ENCODE peak calls at places on chromosome 14, in six cellular contexts. E is GM03348, Y is heart right ventricle, Q is HS-5, I is A549, U is germinal center. C is an unnamed sample.

GRCh38 chr14:95961481-95961880 is 77.7 kb upstream of the C14orf132 start:
- DNase-seq in E (no peak), Y (no peak), Q (no peak), I (no peak), U (no peak), C (no peak)

GRCh38 chr14:103408491-103409155 is 23.4 kb downstream of the MARK3 start:
- DNase-seq in E (no peak), Y (no peak), Q (no peak), I (no peak), U (no peak), C (peak)

GRCh38 chr14:83988274-83988673 is 1541.7 kb upstream of the FLRT2 start:
- DNase-seq in E (no peak), Y (no peak), Q (no peak), I (no peak), U (no peak), C (peak)

GRCh38 chr14:94158239-94158888 is 15.8 kb upstream of the PPP4R4 start:
- DNase-seq in E (no peak), Y (no peak), Q (no peak), I (no peak), U (no peak), C (no peak)

GRCh38 chr14:85344847-85345591 is 184.9 kb upstream of the FLRT2 start:
- DNase-seq in E (no peak), Y (no peak), Q (no peak), I (no peak), U (no peak), C (no peak)

GRCh38 chr14:52413729-52414453 is 99.8 kb downstream of the PTGER2 start:
- DNase-seq in E (peak), Y (no peak), Q (no peak), I (no peak), U (no peak), C (peak)

GRCh38 chr14:24343795-24344660 is 4.2 kb upstream of the RIPK3 start:
- DNase-seq in E (peak), Y (no peak), Q (no peak), I (no peak), U (no peak), C (no peak)

GRCh38 chr14:70315942-70316341 is 43.5 kb downstream of the COX16 start:
- DNase-seq in E (no peak), Y (no peak), Q (no peak), I (no peak), U (no peak), C (no peak)

GRCh38 chr14:33210304-33210703 is 271.6 kb downstream of the NPAS3 start:
- DNase-seq in E (peak), Y (no peak), Q (no peak), I (no peak), U (no peak), C (peak)

GRCh38 chr14:68945585-68946289 is 33.4 kb downstream of the ACTN1 start:
- DNase-seq in E (no peak), Y (no peak), Q (no peak), I (no peak), U (no peak), C (no peak)

C was measured in IMR-90.